ENCODE peak calls at places on chromosomes 6 and 20, in five cellular contexts. One of them, this sample, is unnamed.

GRCh38 chr6:15423286-15423957 is 177.6 kb downstream of the JARID2 start:
- DNase-seq in effector CD4-positive, alpha-beta T cell: no peak
- DNase-seq in fibroblast of the conjunctiva: no peak
- DNase-seq in posterior cingulate gyrus: no peak
- DNase-seq in fibroblast of gingiva: peak
- DNase-seq in this sample: no peak

GRCh38 chr20:59575653-59576052 is 28.7 kb upstream of the PHACTR3 start:
- DNase-seq in posterior cingulate gyrus: no peak
- DNase-seq in fibroblast of gingiva: no peak
- DNase-seq in effector CD4-positive, alpha-beta T cell: no peak
- DNase-seq in fibroblast of the conjunctiva: no peak
- DNase-seq in this sample: no peak

GRCh38 chr6:167314180-167314821 is 10.6 kb upstream of the TTLL2 start:
- DNase-seq in fibroblast of gingiva: no peak
- DNase-seq in posterior cingulate gyrus: peak
- DNase-seq in fibroblast of the conjunctiva: no peak
- DNase-seq in effector CD4-positive, alpha-beta T cell: no peak
- DNase-seq in this sample: no peak

GRCh38 chr6:147531321-147531720 is 22.8 kb downstream of the SAMD5 start:
- DNase-seq in posterior cingulate gyrus: no peak
- DNase-seq in effector CD4-positive, alpha-beta T cell: no peak
- DNase-seq in fibroblast of gingiva: no peak
- DNase-seq in fibroblast of the conjunctiva: no peak
- DNase-seq in this sample: no peak

GRCh38 chr6:56798163-56798562 is 155.5 kb upstream of the DST start:
- DNase-seq in posterior cingulate gyrus: no peak
- DNase-seq in fibroblast of gingiva: peak
- DNase-seq in fibroblast of the conjunctiva: peak
- DNase-seq in effector CD4-positive, alpha-beta T cell: no peak
- DNase-seq in this sample: no peak

GRCh38 chr20:50360218-50360672 is 149.9 kb upstream of the PTPN1 start:
- DNase-seq in fibroblast of the conjunctiva: no peak
- DNase-seq in fibroblast of gingiva: no peak
- DNase-seq in posterior cingulate gyrus: no peak
- DNase-seq in effector CD4-positive, alpha-beta T cell: no peak
- DNase-seq in this sample: no peak

GRCh38 chr6:124193132-124193531 is 389.5 kb downstream of the NKAIN2 start:
- DNase-seq in fibroblast of gingiva: no peak
- DNase-seq in posterior cingulate gyrus: peak
- DNase-seq in effector CD4-positive, alpha-beta T cell: no peak
- DNase-seq in fibroblast of the conjunctiva: no peak
- DNase-seq in this sample: no peak

GRCh38 chr20:10649817-10650200 is 24.0 kb downstream of the JAG1 start:
- DNase-seq in fibroblast of gingiva: no peak
- DNase-seq in effector CD4-positive, alpha-beta T cell: no peak
- DNase-seq in fibroblast of the conjunctiva: no peak
- DNase-seq in posterior cingulate gyrus: no peak
- DNase-seq in this sample: no peak

GRCh38 chr6:170082531-170083187 is 208.2 kb downstream of the DLL1 start:
- DNase-seq in posterior cingulate gyrus: no peak
- DNase-seq in fibroblast of gingiva: no peak
- DNase-seq in fibroblast of the conjunctiva: no peak
- DNase-seq in effector CD4-positive, alpha-beta T cell: no peak
- DNase-seq in this sample: no peak

GRCh38 chr20:51661609-51662178 is 106.5 kb downstream of the ATP9A start:
- DNase-seq in posterior cingulate gyrus: no peak
- DNase-seq in effector CD4-positive, alpha-beta T cell: peak
- DNase-seq in fibroblast of gingiva: no peak
- DNase-seq in fibroblast of the conjunctiva: no peak
- DNase-seq in this sample: no peak

GRCh38 chr6:146169872-146170271 is 141.0 kb downstream of the GRM1 start:
- DNase-seq in fibroblast of the conjunctiva: no peak
- DNase-seq in fibroblast of gingiva: no peak
- DNase-seq in posterior cingulate gyrus: no peak
- DNase-seq in effector CD4-positive, alpha-beta T cell: no peak
- DNase-seq in this sample: no peak

GRCh38 chr6:159915397-159915796 is 24.6 kb downstream of the MAS1 start:
- DNase-seq in posterior cingulate gyrus: no peak
- DNase-seq in fibroblast of gingiva: no peak
- DNase-seq in effector CD4-positive, alpha-beta T cell: no peak
- DNase-seq in fibroblast of the conjunctiva: no peak
- DNase-seq in this sample: no peak